ENCODE peak calls at places on chromosomes 11 and 22, in six cellular contexts. P is AG04450, V is heart left ventricle, G is fibroblast of lung, J is PC-3, H is choroid plexus epithelial cell. Z is an unnamed sample.

GRCh38 chr11:134498326-134499139 is 86.5 kb upstream of the B3GAT1 start:
- DNase-seq in P (no peak), V (no peak), G (no peak), J (no peak), H (no peak), Z (no peak)

GRCh38 chr11:27497284-27497866 is 9.2 kb downstream of the LIN7C start:
- DNase-seq in P (no peak), V (no peak), G (peak; percentile 33), J (peak; percentile 62), H (peak; percentile 58), Z (no peak)

GRCh38 chr11:44899959-44900358 is 50.7 kb downstream of the TP53I11 start:
- DNase-seq in P (peak; percentile 33), V (no peak), G (peak; percentile 75), J (peak; percentile 39), H (peak; percentile 66), Z (no peak)

GRCh38 chr11:97993565-97993964 is 1027.2 kb upstream of the CNTN5 start:
- DNase-seq in P (no peak), V (no peak), G (no peak), J (no peak), H (no peak), Z (no peak)

GRCh38 chr11:345179-345578 is 24.1 kb upstream of the B4GALNT4 start:
- DNase-seq in P (no peak), V (peak; percentile 1), G (no peak), J (no peak), H (no peak), Z (no peak)

GRCh38 chr11:16923987-16924386 is 90.2 kb downstream of the PLEKHA7 start:
- DNase-seq in P (no peak), V (no peak), G (no peak), J (no peak), H (no peak), Z (no peak)

GRCh38 chr11:63508009-63508408 is 2.1 kb downstream of the LGALS12 start:
- DNase-seq in P (no peak), V (no peak), G (no peak), J (peak; percentile 51), H (no peak), Z (no peak)

GRCh38 chr11:59857444-59858434 is 8.5 kb downstream of the TCN1 start:
- DNase-seq in P (no peak), V (no peak), G (peak; percentile 50), J (peak; percentile 60), H (no peak), Z (no peak)

GRCh38 chr11:103295704-103296103 is 186.5 kb downstream of the DYNC2H1 start:
- DNase-seq in P (no peak), V (no peak), G (peak; percentile 17), J (no peak), H (peak; percentile 10), Z (no peak)

GRCh38 chr22:22741843-22742242 is 97.4 kb downstream of the GGTLC2 start:
- DNase-seq in P (no peak), V (no peak), G (no peak), J (no peak), H (no peak), Z (no peak)

GRCh38 chr11:73359930-73360742 is 16.1 kb upstream of the RELT start:
- DNase-seq in P (no peak), V (no peak), G (peak; percentile 39), J (peak; percentile 66), H (peak; percentile 71), Z (no peak)

GRCh38 chr11:123799438-123799837 is 6.7 kb downstream of the OR6M1 start:
- DNase-seq in P (no peak), V (no peak), G (no peak), J (no peak), H (no peak), Z (no peak)

GRCh38 chr22:46979506-46979905 is 217.1 kb downstream of the TBC1D22A start:
- DNase-seq in P (no peak), V (no peak), G (no peak), J (no peak), H (no peak), Z (no peak)

GRCh38 chr11:72084076-72084475 is 3.4 kb downstream of the LRRC51 start:
- DNase-seq in P (no peak), V (no peak), G (no peak), J (no peak), H (no peak), Z (no peak)

GRCh38 chr11:127632971-127633680 is 632.6 kb upstream of the KIRREL3 start:
- DNase-seq in P (no peak), V (no peak), G (no peak), J (no peak), H (no peak), Z (no peak)

GRCh38 chr22:17132112-17132511 is 11.0 kb upstream of the TMEM121B start:
- DNase-seq in P (no peak), V (peak; percentile 37), G (no peak), J (no peak), H (no peak), Z (no peak)

GRCh38 chr11:78868563-78868962 is 293.9 kb upstream of the NARS2 start:
- DNase-seq in P (no peak), V (no peak), G (no peak), J (no peak), H (no peak), Z (no peak)

GRCh38 chr11:93537022-93537421 is 6.2 kb downstream of the SMCO4 start:
- DNase-seq in P (no peak), V (peak; percentile 71), G (no peak), J (no peak), H (no peak), Z (no peak)

GRCh38 chr11:118908931-118909618 is 16.7 kb downstream of the BCL9L start:
- DNase-seq in P (peak; percentile 83), V (peak; percentile 86), G (peak; percentile 93), J (peak; percentile 76), H (peak; percentile 97), Z (no peak)

GRCh38 chr11:62538470-62539237 is 8.0 kb downstream of the AHNAK start:
- DNase-seq in P (no peak), V (no peak), G (no peak), J (no peak), H (no peak), Z (no peak)

GRCh38 chr11:4677948-4678347 is 19.7 kb downstream of the OR51E2 start:
- DNase-seq in P (no peak), V (no peak), G (no peak), J (no peak), H (no peak), Z (no peak)

GRCh38 chr11:114154271-114155047 is 94.9 kb downstream of the ZBTB16 start:
- DNase-seq in P (no peak), V (no peak), G (no peak), J (no peak), H (peak; percentile 95), Z (no peak)

GRCh38 chr11:46672381-46672839 is 28.0 kb downstream of the ARHGAP1 start:
- DNase-seq in P (no peak), V (no peak), G (no peak), J (no peak), H (no peak), Z (no peak)

GRCh38 chr22:45598596-45599217 is 72.9 kb upstream of the ATXN10 start:
- DNase-seq in P (no peak), V (no peak), G (no peak), J (no peak), H (no peak), Z (no peak)

GRCh38 chr11:106503901-106504300 is 426.4 kb downstream of the AASDHPPT start:
- DNase-seq in P (no peak), V (no peak), G (peak; percentile 79), J (no peak), H (peak; percentile 78), Z (no peak)

GRCh38 chr11:128508785-128509518 is 78.4 kb downstream of the ETS1 start:
- DNase-seq in P (no peak), V (no peak), G (peak; percentile 60), J (peak; percentile 83), H (peak; percentile 80), Z (no peak)

GRCh38 chr22:19766506-19767426 is 6.2 kb downstream of the TBX1 start:
- DNase-seq in P (no peak), V (peak; percentile 81), G (no peak), J (no peak), H (no peak), Z (no peak)

GRCh38 chr11:44538375-44539054 is 26.9 kb upstream of the CD82 start:
- DNase-seq in P (peak; percentile 24), V (peak; percentile 83), G (peak; percentile 32), J (peak; percentile 73), H (peak; percentile 80), Z (peak; percentile 76)

GRCh38 chr22:24400037-24400725 is 27.2 kb upstream of the ADORA2A start:
- DNase-seq in P (no peak), V (no peak), G (no peak), J (no peak), H (no peak), Z (no peak)

GRCh38 chr11:132780051-132780450 is 752.2 kb downstream of the OPCML start:
- DNase-seq in P (no peak), V (no peak), G (no peak), J (no peak), H (peak; percentile 61), Z (no peak)

GRCh38 chr11:31943056-31943780 is 132.1 kb upstream of the PAX6 start:
- DNase-seq in P (no peak), V (no peak), G (no peak), J (no peak), H (no peak), Z (no peak)
- TF ChIP-seq CTCF in P (no peak), V (no peak), G (no peak), J (no peak), H (no peak), Z (no peak)

DNA sequence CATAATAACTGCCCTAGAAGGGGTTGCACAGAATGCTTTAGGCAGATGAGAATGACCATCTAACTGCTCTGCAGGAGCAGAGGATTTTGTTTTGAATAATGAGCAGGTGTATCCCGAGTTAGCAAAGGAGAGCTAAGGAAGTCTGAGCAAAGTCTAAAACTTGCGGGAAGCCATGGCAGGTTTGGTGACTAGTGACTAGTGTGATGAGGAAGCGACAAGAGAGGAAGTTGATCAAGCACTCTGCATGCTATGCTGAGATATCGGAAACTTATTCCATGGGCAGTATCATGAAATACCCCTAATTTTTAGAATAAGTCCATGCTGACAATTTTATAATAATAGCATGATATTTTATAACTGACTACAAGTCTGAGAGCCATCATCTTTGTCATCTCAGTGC is 12.9 kb downstream of the OLFML1 start:
- DNase-seq in P (no peak), V (no peak), G (no peak), J (no peak), H (no peak), Z (no peak)
- TF ChIP-seq CTCF in P (no peak), V (no peak), G (no peak), J (no peak), H (no peak), Z (no peak)

GRCh38 chr22:49724893-49725489 is 102.7 kb downstream of the BRD1 start:
- DNase-seq in P (no peak), V (peak; percentile 78), G (peak; percentile 16), J (peak; percentile 67), H (peak; percentile 62), Z (peak; percentile 71)
- TF ChIP-seq CTCF in P (peak; percentile 47), V (peak; percentile 74), G (peak; percentile 41), J (peak; percentile 61), H (peak; percentile 72), Z (peak; percentile 84)

DNA sequence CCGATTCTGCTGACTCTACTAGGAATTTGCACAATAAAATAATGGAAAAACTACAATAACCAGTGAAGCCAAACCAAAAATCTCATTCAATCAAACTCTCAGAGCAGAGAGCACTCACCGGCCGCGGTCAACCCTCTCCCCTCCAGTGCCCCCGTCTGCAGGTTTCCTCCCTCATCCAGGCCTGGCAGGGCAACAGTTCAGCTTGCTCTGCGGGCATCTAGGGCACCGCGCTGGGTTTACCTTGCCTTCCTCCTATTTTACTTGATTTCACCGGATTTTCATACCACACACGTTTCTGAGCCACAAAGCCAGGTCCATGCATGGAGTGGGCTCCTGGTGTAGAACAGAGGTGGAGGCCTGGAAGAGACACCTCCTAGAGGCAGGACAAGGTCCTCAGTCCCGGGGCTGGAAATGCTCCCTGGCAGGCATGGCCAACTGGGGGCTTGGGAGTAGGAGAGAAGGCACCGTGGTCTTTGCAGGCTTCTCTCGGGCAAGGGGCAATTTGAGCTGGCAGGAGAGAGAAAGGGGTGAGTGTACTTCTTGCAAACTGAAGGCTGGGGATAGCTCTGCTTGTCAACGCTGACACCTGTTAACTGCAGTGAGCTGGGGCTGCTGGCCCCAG is 938.4 kb downstream of the BRD1 start:
- DNase-seq in P (no peak), V (no peak), G (no peak), J (no peak), H (no peak), Z (no peak)
- TF ChIP-seq CTCF in P (no peak), V (no peak), G (no peak), J (no peak), H (no peak), Z (no peak)